ENCODE peak calls at places on chromosomes 5 and 9, in eight cellular contexts. B is H54, C is NCI-H1417, T is T-helper 9 cell, R is AG10803, A is ELF-1, K is EH, N is WTC11. Z is an unnamed sample.

GRCh38 chr5:136025900-136026299 is 2.9 kb upstream of the TGFBI start:
- DNase-seq in B (no peak), C (no peak), T (no peak), R (peak), A (no peak), K (peak), N (no peak), Z (no peak)

GRCh38 chr9:127683723-127684122 is 23.1 kb upstream of the CFAP157 start:
- DNase-seq in B (peak), C (no peak), T (no peak), R (peak), A (no peak), K (peak), N (no peak), Z (no peak)

GRCh38 chr9:69572611-69573010 is 99.6 kb downstream of the APBA1 start:
- DNase-seq in B (no peak), C (no peak), T (no peak), R (peak), A (no peak), K (peak), N (no peak), Z (no peak)

GRCh38 chr5:137199201-137199600 is 299.9 kb downstream of the SPOCK1 start:
- DNase-seq in B (no peak), C (no peak), T (no peak), R (no peak), A (no peak), K (no peak), N (no peak), Z (no peak)

GRCh38 chr9:98520221-98520920 is 188.4 kb downstream of the GABBR2 start:
- DNase-seq in B (no peak), C (no peak), T (no peak), R (peak), A (no peak), K (peak), N (no peak), Z (no peak)

GRCh38 chr5:127296321-127296720 is 5.7 kb downstream of the MEGF10 start:
- DNase-seq in B (peak), C (no peak), T (no peak), R (no peak), A (no peak), K (peak), N (no peak), Z (no peak)

GRCh38 chr5:123599171-123599570 is 87.2 kb downstream of the CSNK1G3 start:
- DNase-seq in B (no peak), C (no peak), T (no peak), R (no peak), A (no peak), K (no peak), N (no peak), Z (no peak)

GRCh38 chr9:88974641-88975040 is 16.6 kb upstream of the S1PR3 start:
- DNase-seq in B (no peak), C (no peak), T (no peak), R (no peak), A (no peak), K (no peak), N (no peak), Z (no peak)

GRCh38 chr5:123036391-123037103 is at the start of gene PPIC:
- DNase-seq in B (peak), C (peak), T (no peak), R (peak), A (peak), K (peak), N (peak), Z (peak)

GRCh38 chr9:64061013-64061627 is 1223.9 kb downstream of the FOXD4L5 start:
- DNase-seq in B (no peak), C (no peak), T (no peak), R (no peak), A (no peak), K (no peak), N (no peak), Z (no peak)

GRCh38 chr5:76457685-76458491 is 54.8 kb downstream of the IQGAP2 start:
- DNase-seq in B (no peak), C (no peak), T (no peak), R (no peak), A (no peak), K (no peak), N (no peak), Z (no peak)

GRCh38 chr9:76571288-76572204 is 112.6 kb downstream of the GCNT1 start:
- DNase-seq in B (no peak), C (no peak), T (no peak), R (peak), A (no peak), K (peak), N (no peak), Z (no peak)

Z was measured in neural progenitor cell.